ENCODE peak calls at places on chromosomes 2 and 18, in five cellular contexts. B is Panc1, A is MCF 10A, J is fibroblast of lung, K is tibial artery. O is an unnamed sample.

GRCh38 chr2:39099820-39100728 is 20.8 kb downstream of the SOS1 start:
- DNase-seq in J (peak), B (no peak), K (no peak), A (peak), O (peak)

GRCh38 chr2:239040152-239040761 is 192.4 kb downstream of the TWIST2 start:
- DNase-seq in K (no peak), J (no peak), B (no peak), A (no peak), O (no peak)

GRCh38 chr2:48471048-48471474 is 58.9 kb upstream of the STON1 start:
- DNase-seq in B (peak), A (peak), K (no peak), J (peak), O (no peak)

GRCh38 chr2:157339965-157340655 is 14.5 kb upstream of the ERMN start:
- DNase-seq in K (no peak), A (no peak), B (no peak), J (peak), O (no peak)

GRCh38 chr2:112774536-112775285 is 9.6 kb downstream of the IL1A start:
- DNase-seq in J (no peak), B (no peak), K (no peak), A (no peak), O (no peak)

GRCh38 chr2:109217362-109218086 is 88.5 kb downstream of the SH3RF3 start:
- DNase-seq in B (no peak), K (no peak), J (peak), A (peak), O (peak)

GRCh38 chr2:123953848-123954247 is 71.2 kb upstream of the CNTNAP5 start:
- DNase-seq in B (no peak), J (peak), A (peak), K (no peak), O (no peak)

GRCh38 chr2:61549546-61549945 is 11.4 kb upstream of the XPO1 start:
- DNase-seq in B (no peak), A (no peak), J (no peak), K (no peak), O (no peak)

GRCh38 chr2:148764820-148765219 is 110.2 kb upstream of the KIF5C start:
- DNase-seq in A (no peak), J (no peak), B (no peak), K (no peak), O (no peak)

GRCh38 chr2:29068513-29068912 is 5.8 kb downstream of the PCARE start:
- DNase-seq in B (no peak), A (peak), K (no peak), J (no peak), O (no peak)

GRCh38 chr2:212712991-212713390 is 174.4 kb upstream of the ERBB4 start:
- DNase-seq in K (no peak), A (no peak), J (peak), B (no peak), O (no peak)

GRCh38 chr2:98314251-98314650 is 32.0 kb upstream of the CNGA3 start:
- DNase-seq in B (no peak), A (no peak), K (no peak), J (no peak), O (no peak)

GRCh38 chr2:42327125-42327524 is 33.9 kb downstream of the COX7A2L start:
- DNase-seq in J (no peak), A (no peak), B (no peak), K (no peak), O (no peak)

GRCh38 chr2:44937688-44938240 is 3.7 kb upstream of the SIX3 start:
- DNase-seq in K (no peak), B (no peak), A (no peak), J (peak), O (peak)

GRCh38 chr2:209305746-209306196 is 118.1 kb upstream of the MAP2 start:
- DNase-seq in K (no peak), A (no peak), B (no peak), J (no peak), O (no peak)

GRCh38 chr2:27263287-27264252 is 723 bp upstream of the SLC30A3 start:
- DNase-seq in B (no peak), J (no peak), A (no peak), K (no peak), O (no peak)

GRCh38 chr2:27262379-27263286 is at the start of gene SLC30A3:
- DNase-seq in J (no peak), K (peak), B (no peak), A (no peak), O (peak)

GRCh38 chr2:27261926-27262298 is 935 bp downstream of the SLC30A3 start:
- DNase-seq in J (no peak), K (no peak), A (no peak), B (no peak), O (no peak)

GRCh38 chr2:27264253-27264752 is 1.5 kb upstream of the SLC30A3 start:
- DNase-seq in A (no peak), K (no peak), B (no peak), J (no peak), O (peak)

GRCh38 chr2:27261241-27261925 is 1.5 kb downstream of the SLC30A3 start:
- DNase-seq in A (no peak), K (no peak), B (no peak), J (no peak), O (no peak)
- TF ChIP-seq CTCF in A (no peak), K (no peak), B (no peak), J (no peak), O (no peak)

GRCh38 chr2:237726401-237726830 is 72.2 kb upstream of the RBM44 start:
- DNase-seq in J (peak), K (no peak), B (no peak), A (peak), O (no peak)

GRCh38 chr2:237723613-237724012 is 75.0 kb upstream of the RBM44 start:
- DNase-seq in J (peak), K (no peak), B (no peak), A (peak), O (peak)

GRCh38 chr2:237724811-237725478 is 73.6 kb upstream of the RBM44 start:
- DNase-seq in K (no peak), A (no peak), J (no peak), B (no peak), O (no peak)

GRCh38 chr2:237727363-237727762 is 71.2 kb upstream of the RBM44 start:
- DNase-seq in B (no peak), A (peak), J (peak), K (no peak), O (no peak)

GRCh38 chr2:237725661-237726060 is 72.9 kb upstream of the RBM44 start:
- DNase-seq in K (no peak), B (no peak), J (no peak), A (no peak), O (no peak)
- TF ChIP-seq CTCF in K (no peak), B (no peak), J (no peak), A (no peak), O (no peak)

GRCh38 chr2:180848393-180848792 is 132.0 kb upstream of the UBE2E3 start:
- DNase-seq in J (no peak), K (no peak), A (no peak), B (no peak), O (no peak)

GRCh38 chr2:180849851-180850250 is 130.6 kb upstream of the UBE2E3 start:
- DNase-seq in K (no peak), B (no peak), J (no peak), A (no peak), O (no peak)

GRCh38 chr2:180847073-180847472 is 133.3 kb upstream of the UBE2E3 start:
- DNase-seq in B (no peak), K (no peak), A (no peak), J (no peak), O (no peak)
- TF ChIP-seq CTCF in B (no peak), K (no peak), A (no peak), J (no peak), O (no peak)

GRCh38 chr18:46622999-46623398 is 34.0 kb downstream of the LOXHD1 start:
- DNase-seq in J (peak), B (no peak), A (peak), K (no peak), O (no peak)
- TF ChIP-seq CTCF in J (peak), B (peak), A (peak), K (no peak), O (no peak)

DNA sequence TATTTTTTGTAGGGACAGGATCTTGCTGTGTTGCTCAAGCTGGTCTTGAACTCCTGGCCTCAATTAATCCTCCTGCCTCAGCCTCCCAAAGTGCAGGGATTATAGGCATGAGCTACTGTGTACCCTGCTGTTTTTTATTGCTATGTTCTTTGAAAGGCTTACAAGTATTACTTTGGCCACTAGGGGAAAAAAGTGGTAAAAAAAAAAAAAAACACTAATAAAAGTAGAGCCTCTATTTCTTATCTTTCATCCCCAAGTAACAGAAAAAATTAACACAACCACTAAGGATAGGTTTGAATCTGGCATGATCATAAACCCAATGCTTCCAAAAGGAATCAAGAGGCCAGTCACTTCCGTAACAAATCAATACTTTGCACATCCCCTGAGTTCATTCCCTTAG is 11.6 kb downstream of the NOL10 start:
- DNase-seq in J (no peak), K (no peak), A (no peak), B (no peak), O (no peak)
- TF ChIP-seq CTCF in J (no peak), K (no peak), A (peak), B (no peak), O (peak)

GRCh38 chr2:180125245-180125962 is 118.3 kb upstream of the CWC22 start:
- DNase-seq in K (peak), B (peak), A (peak), J (peak), O (peak)
- TF ChIP-seq CTCF in K (no peak), B (peak), A (peak), J (peak), O (peak)

GRCh38 chr18:51235011-51235789 is 37.7 kb upstream of the MEX3C start:
- DNase-seq in A (peak), K (no peak), B (no peak), J (peak), O (peak)

GRCh38 chr18:51236225-51236624 is 38.7 kb upstream of the MEX3C start:
- DNase-seq in B (no peak), A (peak), K (no peak), J (peak), O (peak)

GRCh38 chr18:51229328-51229727 is 31.8 kb upstream of the MEX3C start:
- DNase-seq in J (no peak), B (no peak), A (no peak), K (no peak), O (no peak)

DNA sequence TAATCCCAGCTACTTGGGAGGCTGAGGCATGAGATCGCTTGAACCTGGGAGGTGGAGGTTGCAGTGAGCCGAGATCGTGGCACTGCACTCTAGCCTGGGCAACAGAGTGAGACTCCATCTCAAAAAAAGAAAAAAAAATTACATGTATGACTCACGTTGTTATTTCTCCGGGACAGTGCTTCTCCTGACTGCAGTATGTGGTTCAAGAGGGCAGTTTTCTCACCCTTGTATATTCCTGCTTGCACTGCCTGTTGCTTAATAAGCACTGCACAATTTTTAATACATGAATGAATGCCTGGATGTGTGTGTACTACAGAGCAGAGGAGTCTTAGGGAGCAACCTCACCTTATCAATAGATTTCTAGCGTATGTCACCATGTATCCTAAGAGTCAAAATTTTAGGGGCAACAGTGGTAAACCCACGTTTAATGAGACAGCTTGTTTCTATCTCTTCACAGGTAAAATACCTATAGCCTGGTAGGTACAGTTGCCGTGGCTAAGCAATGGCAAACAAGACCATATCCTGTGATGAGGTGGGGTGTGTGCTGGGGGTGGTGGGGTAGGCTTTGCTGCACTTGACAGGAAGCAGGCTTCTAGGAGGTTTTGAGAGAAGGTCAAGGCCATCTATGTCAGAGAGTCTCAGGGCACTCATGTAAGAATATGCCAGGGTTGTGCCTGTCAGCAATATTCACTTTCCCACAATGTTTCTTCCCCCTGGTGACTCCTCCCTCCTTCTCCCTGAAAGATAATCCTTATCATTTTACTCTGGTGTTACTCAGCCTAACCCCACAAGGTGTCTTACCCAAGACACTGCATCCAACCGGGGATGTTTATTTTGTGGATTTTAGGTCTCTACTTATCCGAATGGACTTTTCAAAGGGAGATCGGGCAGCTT is 36.9 kb upstream of the MEX3C start:
- DNase-seq in A (peak), J (no peak), B (no peak), K (no peak), O (peak)
- TF ChIP-seq CTCF in A (no peak), J (no peak), B (no peak), K (no peak), O (no peak)

DNA sequence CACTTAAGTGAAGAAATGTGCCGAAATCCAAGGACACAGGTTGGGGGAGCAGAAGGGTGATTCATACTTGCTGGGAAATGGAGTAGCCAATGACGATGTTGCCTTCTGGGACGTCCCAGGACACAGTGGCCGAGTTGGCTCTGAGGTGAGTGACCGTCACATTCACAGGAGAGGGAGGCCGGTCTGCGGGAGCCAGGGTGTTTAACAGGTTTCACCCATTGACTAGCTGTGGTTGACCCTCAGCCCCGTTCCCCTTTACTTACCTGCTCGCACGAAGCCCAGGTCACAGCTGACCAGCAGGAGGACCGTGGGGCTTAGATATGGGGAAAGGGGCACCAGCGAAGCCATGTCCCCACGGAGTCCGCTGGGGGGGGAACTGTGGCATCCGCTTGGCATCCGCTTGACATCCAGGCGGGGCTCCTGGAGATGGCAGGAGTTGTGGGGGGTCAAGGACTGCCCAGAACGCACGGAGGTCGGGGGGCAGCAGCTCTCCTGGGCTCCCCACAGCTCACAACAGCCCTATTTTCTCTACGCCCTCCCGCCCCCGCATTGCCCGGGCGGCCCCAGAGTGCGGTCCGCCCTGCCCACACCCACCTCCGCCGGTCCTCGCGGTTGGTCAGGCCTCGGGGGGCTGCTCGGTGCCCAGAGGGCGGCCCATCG is 586 bp downstream of the FNDC4 start:
- DNase-seq in K (peak), A (peak), J (peak), B (no peak), O (no peak)
- TF ChIP-seq CTCF in K (no peak), A (no peak), J (no peak), B (no peak), O (no peak)

GRCh38 chr2:78978340-78978739 is 47.2 kb upstream of the REG3G start:
- DNase-seq in J (no peak), K (no peak), A (no peak), B (no peak), O (no peak)

GRCh38 chr2:78977661-78978145 is 47.8 kb upstream of the REG3G start:
- DNase-seq in K (no peak), J (no peak), B (no peak), A (no peak), O (no peak)

GRCh38 chr2:78980871-78981270 is 44.6 kb upstream of the REG3G start:
- DNase-seq in B (no peak), K (no peak), A (no peak), J (no peak), O (no peak)

GRCh38 chr2:78982638-78983330 is 42.7 kb upstream of the REG3G start:
- DNase-seq in J (no peak), K (no peak), B (no peak), A (no peak), O (no peak)

DNA sequence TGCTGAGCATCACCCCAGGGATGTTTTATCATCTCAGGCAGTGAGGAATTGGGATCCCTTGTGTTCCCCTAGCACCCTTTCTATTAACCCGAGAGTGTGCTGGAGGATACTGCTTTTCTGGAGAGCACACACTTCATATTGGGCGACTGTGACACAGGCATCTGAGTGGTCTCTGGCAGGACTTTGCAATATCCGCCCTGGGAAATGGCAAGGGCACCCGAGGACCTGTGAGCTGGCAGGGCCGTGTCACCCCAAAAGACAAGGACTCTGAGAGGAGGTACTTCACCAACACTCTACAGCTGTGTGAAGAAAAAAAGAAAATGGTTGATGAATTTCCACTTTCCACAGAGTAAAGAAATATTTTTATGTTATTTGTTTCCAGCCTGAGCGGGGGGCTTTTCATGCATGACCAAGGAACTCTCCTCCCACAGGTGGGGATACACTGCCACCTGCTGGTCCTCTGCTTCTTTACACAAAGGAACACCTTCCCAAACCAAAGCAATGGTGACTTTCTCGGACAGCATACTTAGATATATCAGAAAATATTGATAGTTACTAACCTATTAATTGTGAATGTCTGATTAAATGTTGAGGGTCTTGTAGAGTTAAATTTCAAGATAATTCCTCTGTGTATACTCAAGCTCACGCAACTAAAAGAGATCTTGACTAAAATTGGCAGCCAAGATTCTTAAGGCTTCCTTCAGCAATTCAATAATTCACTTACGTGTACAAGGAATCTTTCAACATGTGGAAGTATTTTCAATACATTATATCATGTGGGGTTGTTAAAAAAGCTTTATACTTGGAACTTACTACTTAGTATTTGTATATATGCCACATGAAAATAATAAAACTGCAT is 45.9 kb upstream of the REG3G start:
- DNase-seq in J (no peak), K (no peak), B (peak), A (peak), O (peak)
- TF ChIP-seq CTCF in J (peak), K (no peak), B (peak), A (peak), O (peak)

O was measured in activated CD8-positive, alpha-beta T cell treated with anti-CD3 and anti-CD28 coated beads for 36 hours.